ENCODE peak calls at places on chromosome 7, in five cellular contexts. N is activated naive CD4-positive, alpha-beta T cell treated with Interleukin-2 at 50 U/mL for 16 hours; D is A549; T is RPMI7951; S is NCI-H1092 treated with DMSO at 0.1 percent for 48 hours. L is an unnamed sample.

GRCh38 chr7:6559896-6560295 is 8.6 kb upstream of the GRID2IP start:
- DNase-seq in N (no peak), D (no peak), T (no peak), S (no peak), L (no peak)

GRCh38 chr7:29177963-29178612 is 16.5 kb upstream of the CHN2 start:
- DNase-seq in N (no peak), D (no peak), T (peak), S (no peak), L (peak)

GRCh38 chr7:3436746-3437145 is 135.7 kb downstream of the SDK1 start:
- DNase-seq in N (no peak), D (peak), T (peak), S (no peak), L (no peak)

GRCh38 chr7:113730309-113730955 is 188.4 kb downstream of the PPP1R3A start:
- DNase-seq in N (no peak), D (no peak), T (peak), S (no peak), L (no peak)

GRCh38 chr7:101784275-101785127 is 32.9 kb upstream of the CUX1 start:
- DNase-seq in N (no peak), D (no peak), T (no peak), S (no peak), L (no peak)

GRCh38 chr7:23467731-23468720 is 2.3 kb downstream of the IGF2BP3 start:
- DNase-seq in N (no peak), D (no peak), T (peak), S (peak), L (no peak)

GRCh38 chr7:26680616-26681015 is 183.8 kb downstream of the SKAP2 start:
- DNase-seq in N (no peak), D (no peak), T (no peak), S (no peak), L (no peak)

GRCh38 chr7:151745706-151746105 is 131.2 kb downstream of the PRKAG2 start:
- DNase-seq in N (no peak), D (no peak), T (no peak), S (no peak), L (no peak)

GRCh38 chr7:116762951-116763350 is 91.0 kb downstream of the MET start:
- DNase-seq in N (no peak), D (no peak), T (no peak), S (peak), L (no peak)

GRCh38 chr7:108528183-108528712 is 2.3 kb upstream of the PNPLA8 start:
- DNase-seq in N (no peak), D (no peak), T (no peak), S (no peak), L (peak)

GRCh38 chr7:106068986-106069385 is 43.1 kb downstream of the SYPL1 start:
- DNase-seq in N (no peak), D (no peak), T (no peak), S (no peak), L (no peak)

GRCh38 chr7:26200113-26200443 is 468 bp downstream of the HNRNPA2B1 start:
- DNase-seq in N (peak), D (no peak), T (peak), S (peak), L (peak)

GRCh38 chr7:82760831-82761230 is 317.3 kb upstream of the CACNA2D1 start:
- DNase-seq in N (no peak), D (no peak), T (no peak), S (no peak), L (no peak)

GRCh38 chr7:70935311-70935710 is 196.6 kb upstream of the GALNT17 start:
- DNase-seq in N (no peak), D (no peak), T (no peak), S (no peak), L (no peak)

GRCh38 chr7:130845581-130846085 is 111.6 kb upstream of the KLF14 start:
- DNase-seq in N (no peak), D (peak), T (peak), S (no peak), L (no peak)

GRCh38 chr7:22765609-22766008 is 38.6 kb downstream of the IL6 start:
- DNase-seq in N (no peak), D (no peak), T (no peak), S (no peak), L (no peak)

GRCh38 chr7:68364871-68365625 is 1233.2 kb upstream of the AUTS2 start:
- DNase-seq in N (no peak), D (no peak), T (no peak), S (no peak), L (no peak)

GRCh38 chr7:7851991-7852390 is 116.6 kb upstream of the GLCCI1 start:
- DNase-seq in N (no peak), D (no peak), T (no peak), S (no peak), L (no peak)

GRCh38 chr7:33130184-33130583 is 820 bp downstream of the BBS9 start:
- DNase-seq in N (no peak), D (peak), T (peak), S (no peak), L (no peak)

GRCh38 chr7:94243312-94243711 is 151.4 kb upstream of the COL1A2 start:
- DNase-seq in N (no peak), D (no peak), T (no peak), S (no peak), L (no peak)

GRCh38 chr7:73560035-73560835 is 2.7 kb upstream of the BCL7B start:
- DNase-seq in N (no peak), D (peak), T (peak), S (no peak), L (no peak)

GRCh38 chr7:21580073-21580521 is 37.3 kb downstream of the DNAH11 start:
- DNase-seq in N (no peak), D (no peak), T (peak), S (no peak), L (peak)

GRCh38 chr7:130649004-130649790 is 19.4 kb downstream of the COPG2 start:
- DNase-seq in N (no peak), D (no peak), T (peak), S (no peak), L (no peak)

GRCh38 chr7:36003343-36003742 is 149.7 kb upstream of the EEPD1 start:
- DNase-seq in N (no peak), D (no peak), T (no peak), S (no peak), L (no peak)

GRCh38 chr7:156523447-156524048 is 117.0 kb upstream of the RNF32 start:
- DNase-seq in N (no peak), D (no peak), T (no peak), S (no peak), L (no peak)

GRCh38 chr7:158573310-158573709 is 14.3 kb downstream of the PTPRN2 start:
- DNase-seq in N (no peak), D (no peak), T (no peak), S (no peak), L (no peak)

GRCh38 chr7:14047709-14048399 is 58.4 kb upstream of the ETV1 start:
- DNase-seq in N (no peak), D (no peak), T (no peak), S (no peak), L (no peak)

GRCh38 chr7:47693161-47693740 is 111.3 kb upstream of the TNS3 start:
- DNase-seq in N (no peak), D (no peak), T (peak), S (no peak), L (no peak)

GRCh38 chr7:16046045-16046444 is 359.6 kb upstream of the MEOX2 start:
- DNase-seq in N (no peak), D (no peak), T (no peak), S (no peak), L (no peak)

GRCh38 chr7:23530355-23530754 is 1.4 kb downstream of the TRA2A start:
- DNase-seq in N (peak), D (peak), T (peak), S (no peak), L (peak)

GRCh38 chr7:103296901-103297836 is at the start of gene PMPCB:
- DNase-seq in N (peak), D (peak), T (peak), S (peak), L (peak)

GRCh38 chr7:29510028-29510427 is 53.6 kb upstream of the PRR15 start:
- DNase-seq in N (no peak), D (no peak), T (no peak), S (no peak), L (no peak)

GRCh38 chr7:22240904-22241571 is 115.9 kb downstream of the RAPGEF5 start:
- DNase-seq in N (no peak), D (no peak), T (no peak), S (no peak), L (peak)

GRCh38 chr7:35499226-35499625 is 195.7 kb downstream of the HERPUD2 start:
- DNase-seq in N (no peak), D (no peak), T (no peak), S (no peak), L (no peak)

GRCh38 chr7:156819733-156820295 is 73.2 kb downstream of the LMBR1 start:
- DNase-seq in N (no peak), D (no peak), T (no peak), S (no peak), L (no peak)

GRCh38 chr7:85222522-85222921 is 35.7 kb upstream of the SEMA3D start:
- DNase-seq in N (no peak), D (no peak), T (no peak), S (no peak), L (no peak)

L was measured in body of pancreas.